ENCODE peak calls at places on chromosomes 7 and 10, in six cellular contexts. K is progenitor cell of endocrine pancreas, L is NCI-H2081, S is HCEC 1CT, D is GDM1, T is RWPE1. M is an unnamed sample.

GRCh38 chr10:76352300-76352699 is 920.9 kb downstream of the LRMDA start:
- DNase-seq in K (no peak), L (no peak), S (peak; percentile 98), D (no peak), T (peak; percentile 91), M (no peak)

GRCh38 chr7:21965318-21965717 is 19.6 kb upstream of the CDCA7L start:
- DNase-seq in K (no peak), L (no peak), S (no peak), D (no peak), T (no peak), M (no peak)

GRCh38 chr10:42932116-42932515 is 144.8 kb upstream of the RET start:
- DNase-seq in K (no peak), L (no peak), S (no peak), D (no peak), T (no peak), M (no peak)

GRCh38 chr7:79398145-79398749 is 55.2 kb downstream of the MAGI2 start:
- DNase-seq in K (no peak), L (no peak), S (peak; percentile 12), D (no peak), T (no peak), M (no peak)

GRCh38 chr7:55546826-55547225 is 25.5 kb downstream of the VOPP1 start:
- DNase-seq in K (no peak), L (peak; percentile 22), S (peak; percentile 73), D (peak; percentile 46), T (peak; percentile 97), M (peak; percentile 83)

GRCh38 chr7:155796381-155797261 is 15.6 kb downstream of the SHH start:
- DNase-seq in K (peak; percentile 82), L (peak; percentile 30), S (no peak), D (no peak), T (peak; percentile 64), M (peak; percentile 87)

GRCh38 chr7:158602905-158603772 is 15.5 kb upstream of the PTPRN2 start:
- DNase-seq in K (no peak), L (no peak), S (no peak), D (no peak), T (no peak), M (no peak)

GRCh38 chr10:110914411-110914810 is 4.6 kb downstream of the BBIP1 start:
- DNase-seq in K (no peak), L (no peak), S (peak; percentile 77), D (no peak), T (no peak), M (no peak)

GRCh38 chr10:32171213-32171612 is 115.0 kb upstream of the KIF5B start:
- DNase-seq in K (peak; percentile 11), L (no peak), S (no peak), D (no peak), T (no peak), M (peak; percentile 73)

GRCh38 chr7:115038158-115038557 is 116.3 kb downstream of the MDFIC start:
- DNase-seq in K (no peak), L (no peak), S (no peak), D (no peak), T (no peak), M (no peak)

GRCh38 chr10:99619090-99619800 is 994 bp downstream of the SLC25A28 start:
- DNase-seq in K (no peak), L (no peak), S (peak; percentile 12), D (no peak), T (no peak), M (no peak)

GRCh38 chr7:1530946-1531262 is 402 bp downstream of the MAFK start:
- DNase-seq in K (no peak), L (no peak), S (no peak), D (no peak), T (peak; percentile 27), M (no peak)

GRCh38 chr7:117259626-117260025 is 63.2 kb downstream of the WNT2 start:
- DNase-seq in K (no peak), L (no peak), S (peak; percentile 10), D (no peak), T (no peak), M (no peak)

M was measured in Calu3.